ENCODE peak calls at places on chromosomes 4 and X, in nine cellular contexts. One of them, this sample, is unnamed.
A peak's percentile ranks its signal among the peaks of the same experiment; 100 is the strongest.

GRCh38 chr4:170721812-170722373 is 632.1 kb upstream of the AADAT start:
- DNase-seq in stimulated activated CD4-positive, alpha-beta T cell treated with anti-CD3 and anti-CD28 coated beads, Interleukin-2, amount 100 ng/mL, for 24 hours: no peak
- DNase-seq in Caco-2: no peak
- DNase-seq in AG04449: no peak
- DNase-seq in activated naive CD8-positive, alpha-beta T cell treated with anti-CD3 and anti-CD28 coated beads for 36 hours: no peak
- DNase-seq in stomach: no peak
- DNase-seq in CD8-positive, alpha-beta memory T cell: no peak
- DNase-seq in RCC 7860: no peak
- DNase-seq in neural crest cell: no peak
- DNase-seq in this sample: no peak

GRCh38 chr4:127071443-127071842 is 561.3 kb upstream of the INTU start:
- DNase-seq in neural crest cell: no peak
- DNase-seq in CD8-positive, alpha-beta memory T cell: no peak
- DNase-seq in stomach: no peak
- DNase-seq in activated naive CD8-positive, alpha-beta T cell treated with anti-CD3 and anti-CD28 coated beads for 36 hours: no peak
- DNase-seq in AG04449: no peak
- DNase-seq in RCC 7860: no peak
- DNase-seq in stimulated activated CD4-positive, alpha-beta T cell treated with anti-CD3 and anti-CD28 coated beads, Interleukin-2, amount 100 ng/mL, for 24 hours: no peak
- DNase-seq in Caco-2: no peak
- DNase-seq in this sample: no peak

GRCh38 chrX:134725103-134725690 is 66.9 kb upstream of the PLAC1 start:
- DNase-seq in stomach: no peak
- DNase-seq in neural crest cell: no peak
- DNase-seq in AG04449: no peak
- DNase-seq in activated naive CD8-positive, alpha-beta T cell treated with anti-CD3 and anti-CD28 coated beads for 36 hours: no peak
- DNase-seq in CD8-positive, alpha-beta memory T cell: no peak
- DNase-seq in Caco-2: no peak
- DNase-seq in RCC 7860: no peak
- DNase-seq in stimulated activated CD4-positive, alpha-beta T cell treated with anti-CD3 and anti-CD28 coated beads, Interleukin-2, amount 100 ng/mL, for 24 hours: no peak
- DNase-seq in this sample: no peak

GRCh38 chrX:32530802-32531403 is 680.4 kb downstream of the DMD start:
- DNase-seq in AG04449: no peak
- DNase-seq in Caco-2: peak; percentile 46
- DNase-seq in activated naive CD8-positive, alpha-beta T cell treated with anti-CD3 and anti-CD28 coated beads for 36 hours: no peak
- DNase-seq in neural crest cell: peak; percentile 36
- DNase-seq in CD8-positive, alpha-beta memory T cell: no peak
- DNase-seq in stomach: no peak
- DNase-seq in stimulated activated CD4-positive, alpha-beta T cell treated with anti-CD3 and anti-CD28 coated beads, Interleukin-2, amount 100 ng/mL, for 24 hours: no peak
- DNase-seq in RCC 7860: peak; percentile 19
- DNase-seq in this sample: no peak

GRCh38 chrX:154473683-154474082 is 5.4 kb downstream of the LAGE3 start:
- DNase-seq in activated naive CD8-positive, alpha-beta T cell treated with anti-CD3 and anti-CD28 coated beads for 36 hours: no peak
- DNase-seq in stomach: no peak
- DNase-seq in CD8-positive, alpha-beta memory T cell: no peak
- DNase-seq in RCC 7860: no peak
- DNase-seq in Caco-2: no peak
- DNase-seq in stimulated activated CD4-positive, alpha-beta T cell treated with anti-CD3 and anti-CD28 coated beads, Interleukin-2, amount 100 ng/mL, for 24 hours: no peak
- DNase-seq in AG04449: no peak
- DNase-seq in neural crest cell: no peak
- DNase-seq in this sample: no peak

GRCh38 chrX:65673857-65674350 is 6.5 kb downstream of the MSN start:
- DNase-seq in Caco-2: no peak
- DNase-seq in CD8-positive, alpha-beta memory T cell: no peak
- DNase-seq in stomach: no peak
- DNase-seq in neural crest cell: no peak
- DNase-seq in AG04449: no peak
- DNase-seq in activated naive CD8-positive, alpha-beta T cell treated with anti-CD3 and anti-CD28 coated beads for 36 hours: no peak
- DNase-seq in stimulated activated CD4-positive, alpha-beta T cell treated with anti-CD3 and anti-CD28 coated beads, Interleukin-2, amount 100 ng/mL, for 24 hours: no peak
- DNase-seq in RCC 7860: no peak
- DNase-seq in this sample: no peak

GRCh38 chrX:119990995-119991787 is 47.6 kb upstream of the NKAP start:
- DNase-seq in AG04449: no peak
- DNase-seq in activated naive CD8-positive, alpha-beta T cell treated with anti-CD3 and anti-CD28 coated beads for 36 hours: no peak
- DNase-seq in neural crest cell: no peak
- DNase-seq in stomach: no peak
- DNase-seq in CD8-positive, alpha-beta memory T cell: peak; percentile 3
- DNase-seq in Caco-2: no peak
- DNase-seq in stimulated activated CD4-positive, alpha-beta T cell treated with anti-CD3 and anti-CD28 coated beads, Interleukin-2, amount 100 ng/mL, for 24 hours: no peak
- DNase-seq in RCC 7860: no peak
- DNase-seq in this sample: no peak

GRCh38 chrX:105136786-105137185 is 83.7 kb downstream of the TEX13A start:
- DNase-seq in RCC 7860: peak; percentile 71
- DNase-seq in stimulated activated CD4-positive, alpha-beta T cell treated with anti-CD3 and anti-CD28 coated beads, Interleukin-2, amount 100 ng/mL, for 24 hours: no peak
- DNase-seq in Caco-2: no peak
- DNase-seq in activated naive CD8-positive, alpha-beta T cell treated with anti-CD3 and anti-CD28 coated beads for 36 hours: no peak
- DNase-seq in neural crest cell: no peak
- DNase-seq in CD8-positive, alpha-beta memory T cell: no peak
- DNase-seq in AG04449: no peak
- DNase-seq in stomach: no peak
- DNase-seq in this sample: no peak

GRCh38 chrX:47146936-47147859 is 2.2 kb downstream of the RBM10 start:
- DNase-seq in AG04449: no peak
- DNase-seq in RCC 7860: no peak
- DNase-seq in stomach: no peak
- DNase-seq in neural crest cell: no peak
- DNase-seq in CD8-positive, alpha-beta memory T cell: no peak
- DNase-seq in stimulated activated CD4-positive, alpha-beta T cell treated with anti-CD3 and anti-CD28 coated beads, Interleukin-2, amount 100 ng/mL, for 24 hours: no peak
- DNase-seq in activated naive CD8-positive, alpha-beta T cell treated with anti-CD3 and anti-CD28 coated beads for 36 hours: no peak
- DNase-seq in Caco-2: no peak
- DNase-seq in this sample: no peak

GRCh38 chr4:154626793-154627484 is 14.5 kb upstream of the FGG start:
- DNase-seq in stomach: peak; percentile 65
- DNase-seq in CD8-positive, alpha-beta memory T cell: peak; percentile 18
- DNase-seq in Caco-2: peak; percentile 88
- DNase-seq in neural crest cell: peak; percentile 66
- DNase-seq in AG04449: no peak
- DNase-seq in RCC 7860: no peak
- DNase-seq in stimulated activated CD4-positive, alpha-beta T cell treated with anti-CD3 and anti-CD28 coated beads, Interleukin-2, amount 100 ng/mL, for 24 hours: peak; percentile 49
- DNase-seq in activated naive CD8-positive, alpha-beta T cell treated with anti-CD3 and anti-CD28 coated beads for 36 hours: peak; percentile 78
- DNase-seq in this sample: peak; percentile 24

GRCh38 chrX:109089359-109089758 is 353.0 kb upstream of the IRS4 start:
- DNase-seq in stomach: no peak
- DNase-seq in stimulated activated CD4-positive, alpha-beta T cell treated with anti-CD3 and anti-CD28 coated beads, Interleukin-2, amount 100 ng/mL, for 24 hours: no peak
- DNase-seq in neural crest cell: no peak
- DNase-seq in activated naive CD8-positive, alpha-beta T cell treated with anti-CD3 and anti-CD28 coated beads for 36 hours: no peak
- DNase-seq in CD8-positive, alpha-beta memory T cell: no peak
- DNase-seq in RCC 7860: no peak
- DNase-seq in AG04449: no peak
- DNase-seq in Caco-2: no peak
- DNase-seq in this sample: no peak

GRCh38 chr4:167885071-167885470 is 207.3 kb upstream of the ANXA10 start:
- DNase-seq in stimulated activated CD4-positive, alpha-beta T cell treated with anti-CD3 and anti-CD28 coated beads, Interleukin-2, amount 100 ng/mL, for 24 hours: no peak
- DNase-seq in stomach: no peak
- DNase-seq in RCC 7860: no peak
- DNase-seq in neural crest cell: no peak
- DNase-seq in activated naive CD8-positive, alpha-beta T cell treated with anti-CD3 and anti-CD28 coated beads for 36 hours: no peak
- DNase-seq in Caco-2: no peak
- DNase-seq in CD8-positive, alpha-beta memory T cell: no peak
- DNase-seq in AG04449: no peak
- DNase-seq in this sample: no peak

GRCh38 chrX:14014526-14014925 is 15.2 kb downstream of the GEMIN8 start:
- DNase-seq in activated naive CD8-positive, alpha-beta T cell treated with anti-CD3 and anti-CD28 coated beads for 36 hours: no peak
- DNase-seq in neural crest cell: no peak
- DNase-seq in RCC 7860: no peak
- DNase-seq in Caco-2: no peak
- DNase-seq in stomach: no peak
- DNase-seq in AG04449: no peak
- DNase-seq in stimulated activated CD4-positive, alpha-beta T cell treated with anti-CD3 and anti-CD28 coated beads, Interleukin-2, amount 100 ng/mL, for 24 hours: no peak
- DNase-seq in CD8-positive, alpha-beta memory T cell: no peak
- DNase-seq in this sample: no peak

GRCh38 chr4:40918330-40918729 is 168.6 kb downstream of the NSUN7 start:
- DNase-seq in stimulated activated CD4-positive, alpha-beta T cell treated with anti-CD3 and anti-CD28 coated beads, Interleukin-2, amount 100 ng/mL, for 24 hours: no peak
- DNase-seq in Caco-2: no peak
- DNase-seq in CD8-positive, alpha-beta memory T cell: no peak
- DNase-seq in activated naive CD8-positive, alpha-beta T cell treated with anti-CD3 and anti-CD28 coated beads for 36 hours: no peak
- DNase-seq in AG04449: peak; percentile 56
- DNase-seq in stomach: peak; percentile 48
- DNase-seq in neural crest cell: no peak
- DNase-seq in RCC 7860: no peak
- DNase-seq in this sample: no peak

GRCh38 chr4:119113033-119113655 is 22.5 kb upstream of the MYOZ2 start:
- DNase-seq in neural crest cell: no peak
- DNase-seq in stimulated activated CD4-positive, alpha-beta T cell treated with anti-CD3 and anti-CD28 coated beads, Interleukin-2, amount 100 ng/mL, for 24 hours: no peak
- DNase-seq in stomach: no peak
- DNase-seq in Caco-2: no peak
- DNase-seq in CD8-positive, alpha-beta memory T cell: no peak
- DNase-seq in RCC 7860: peak; percentile 75
- DNase-seq in AG04449: peak; percentile 73
- DNase-seq in activated naive CD8-positive, alpha-beta T cell treated with anti-CD3 and anti-CD28 coated beads for 36 hours: no peak
- DNase-seq in this sample: no peak

GRCh38 chr4:8039290-8039689 is 99.6 kb upstream of the AFAP1 start:
- DNase-seq in stimulated activated CD4-positive, alpha-beta T cell treated with anti-CD3 and anti-CD28 coated beads, Interleukin-2, amount 100 ng/mL, for 24 hours: no peak
- DNase-seq in AG04449: no peak
- DNase-seq in activated naive CD8-positive, alpha-beta T cell treated with anti-CD3 and anti-CD28 coated beads for 36 hours: no peak
- DNase-seq in stomach: no peak
- DNase-seq in neural crest cell: peak; percentile 59
- DNase-seq in Caco-2: no peak
- DNase-seq in CD8-positive, alpha-beta memory T cell: no peak
- DNase-seq in RCC 7860: no peak
- DNase-seq in this sample: no peak

GRCh38 chrX:37854148-37854547 is 6.8 kb upstream of the DYNLT3 start:
- DNase-seq in activated naive CD8-positive, alpha-beta T cell treated with anti-CD3 and anti-CD28 coated beads for 36 hours: no peak
- DNase-seq in RCC 7860: no peak
- DNase-seq in CD8-positive, alpha-beta memory T cell: no peak
- DNase-seq in stimulated activated CD4-positive, alpha-beta T cell treated with anti-CD3 and anti-CD28 coated beads, Interleukin-2, amount 100 ng/mL, for 24 hours: no peak
- DNase-seq in Caco-2: no peak
- DNase-seq in neural crest cell: no peak
- DNase-seq in AG04449: no peak
- DNase-seq in stomach: no peak
- DNase-seq in this sample: no peak